ENCODE peak calls at places on chromosomes 6 and 20, in seven cellular contexts. One of them, this sample, is unnamed.

GRCh38 chr6:84685983-84686584 is 78.3 kb downstream of the TBX18 start:
- DNase-seq in cerebellar nuclear complex: no peak
- DNase-seq in AG09309: no peak
- DNase-seq in GM04504: no peak
- DNase-seq in Kasumi-1: peak
- DNase-seq in T-helper 17 cell: no peak
- DNase-seq in neural progenitor cell: peak
- DNase-seq in this sample: no peak

GRCh38 chr6:122766256-122766655 is 13.3 kb upstream of the FABP7 start:
- DNase-seq in AG09309: no peak
- DNase-seq in GM04504: no peak
- DNase-seq in cerebellar nuclear complex: no peak
- DNase-seq in Kasumi-1: no peak
- DNase-seq in neural progenitor cell: no peak
- DNase-seq in T-helper 17 cell: no peak
- DNase-seq in this sample: no peak

GRCh38 chr20:51457281-51457932 is 85.1 kb downstream of the NFATC2 start:
- DNase-seq in GM04504: peak
- DNase-seq in cerebellar nuclear complex: peak
- DNase-seq in neural progenitor cell: peak
- DNase-seq in Kasumi-1: no peak
- DNase-seq in AG09309: no peak
- DNase-seq in T-helper 17 cell: no peak
- DNase-seq in this sample: no peak

GRCh38 chr20:39523405-39523804 is 561.3 kb downstream of the DHX35 start:
- DNase-seq in Kasumi-1: no peak
- DNase-seq in cerebellar nuclear complex: no peak
- DNase-seq in T-helper 17 cell: no peak
- DNase-seq in GM04504: no peak
- DNase-seq in neural progenitor cell: no peak
- DNase-seq in AG09309: no peak
- DNase-seq in this sample: no peak

GRCh38 chr6:135583256-135583758 is 85.8 kb upstream of the AHI1 start:
- DNase-seq in GM04504: no peak
- DNase-seq in AG09309: no peak
- DNase-seq in Kasumi-1: no peak
- DNase-seq in T-helper 17 cell: no peak
- DNase-seq in neural progenitor cell: no peak
- DNase-seq in cerebellar nuclear complex: no peak
- DNase-seq in this sample: no peak

GRCh38 chr6:69589626-69590025 is 207.2 kb downstream of the LMBRD1 start:
- DNase-seq in Kasumi-1: no peak
- DNase-seq in GM04504: no peak
- DNase-seq in T-helper 17 cell: no peak
- DNase-seq in AG09309: no peak
- DNase-seq in cerebellar nuclear complex: no peak
- DNase-seq in neural progenitor cell: no peak
- DNase-seq in this sample: no peak

GRCh38 chr6:153435787-153436186 is 304.7 kb upstream of the RGS17 start:
- DNase-seq in T-helper 17 cell: no peak
- DNase-seq in AG09309: no peak
- DNase-seq in cerebellar nuclear complex: no peak
- DNase-seq in neural progenitor cell: no peak
- DNase-seq in GM04504: no peak
- DNase-seq in Kasumi-1: no peak
- DNase-seq in this sample: no peak

GRCh38 chr6:14149053-14149746 is 31.6 kb downstream of the CD83 start:
- DNase-seq in T-helper 17 cell: no peak
- DNase-seq in cerebellar nuclear complex: no peak
- DNase-seq in GM04504: no peak
- DNase-seq in AG09309: no peak
- DNase-seq in Kasumi-1: no peak
- DNase-seq in neural progenitor cell: no peak
- DNase-seq in this sample: no peak

GRCh38 chr20:43767686-43768474 is 41.1 kb upstream of the GTSF1L start:
- DNase-seq in cerebellar nuclear complex: no peak
- DNase-seq in AG09309: peak
- DNase-seq in T-helper 17 cell: no peak
- DNase-seq in GM04504: peak
- DNase-seq in Kasumi-1: no peak
- DNase-seq in neural progenitor cell: no peak
- DNase-seq in this sample: no peak

GRCh38 chr6:113375950-113376846 is 480.9 kb upstream of the MARCKS start:
- DNase-seq in AG09309: peak
- DNase-seq in cerebellar nuclear complex: no peak
- DNase-seq in T-helper 17 cell: no peak
- DNase-seq in neural progenitor cell: no peak
- DNase-seq in GM04504: peak
- DNase-seq in Kasumi-1: no peak
- DNase-seq in this sample: no peak

GRCh38 chr6:110415297-110415916 is at the start of gene DDO:
- DNase-seq in GM04504: no peak
- DNase-seq in neural progenitor cell: no peak
- DNase-seq in Kasumi-1: no peak
- DNase-seq in cerebellar nuclear complex: peak
- DNase-seq in T-helper 17 cell: no peak
- DNase-seq in AG09309: no peak
- DNase-seq in this sample: no peak

GRCh38 chr20:47215653-47216397 is 140.7 kb downstream of the ZMYND8 start:
- DNase-seq in GM04504: no peak
- DNase-seq in neural progenitor cell: no peak
- DNase-seq in T-helper 17 cell: no peak
- DNase-seq in AG09309: no peak
- DNase-seq in cerebellar nuclear complex: no peak
- DNase-seq in Kasumi-1: no peak
- DNase-seq in this sample: no peak

GRCh38 chr20:1375515-1375914 is 17.3 kb downstream of the FKBP1A start:
- DNase-seq in T-helper 17 cell: no peak
- DNase-seq in neural progenitor cell: no peak
- DNase-seq in cerebellar nuclear complex: no peak
- DNase-seq in Kasumi-1: peak
- DNase-seq in GM04504: peak
- DNase-seq in AG09309: no peak
- DNase-seq in this sample: no peak

GRCh38 chr20:62387993-62388635 is 1.2 kb downstream of the RPS21 start:
- DNase-seq in GM04504: no peak
- DNase-seq in T-helper 17 cell: no peak
- DNase-seq in Kasumi-1: no peak
- DNase-seq in cerebellar nuclear complex: no peak
- DNase-seq in AG09309: no peak
- DNase-seq in neural progenitor cell: no peak
- DNase-seq in this sample: no peak

GRCh38 chr6:35048031-35048613 is 93.0 kb downstream of the TCP11 start:
- DNase-seq in cerebellar nuclear complex: no peak
- DNase-seq in Kasumi-1: peak
- DNase-seq in T-helper 17 cell: no peak
- DNase-seq in AG09309: no peak
- DNase-seq in neural progenitor cell: peak
- DNase-seq in GM04504: no peak
- DNase-seq in this sample: no peak

GRCh38 chr6:12865782-12866181 is 149.2 kb downstream of the PHACTR1 start:
- DNase-seq in Kasumi-1: no peak
- DNase-seq in GM04504: no peak
- DNase-seq in neural progenitor cell: no peak
- DNase-seq in T-helper 17 cell: no peak
- DNase-seq in AG09309: no peak
- DNase-seq in cerebellar nuclear complex: no peak
- DNase-seq in this sample: no peak

GRCh38 chr6:36387440-36388303 is at the start of gene ETV7:
- DNase-seq in GM04504: no peak
- DNase-seq in AG09309: no peak
- DNase-seq in T-helper 17 cell: no peak
- DNase-seq in cerebellar nuclear complex: no peak
- DNase-seq in Kasumi-1: no peak
- DNase-seq in neural progenitor cell: peak
- DNase-seq in this sample: peak

GRCh38 chr6:27726620-27727023 is 185.6 kb downstream of the OR2B2 start:
- DNase-seq in GM04504: no peak
- DNase-seq in AG09309: no peak
- DNase-seq in T-helper 17 cell: no peak
- DNase-seq in neural progenitor cell: no peak
- DNase-seq in Kasumi-1: no peak
- DNase-seq in cerebellar nuclear complex: no peak
- DNase-seq in this sample: no peak

GRCh38 chr6:83429857-83430605 is 820 bp downstream of the ME1 start:
- DNase-seq in T-helper 17 cell: no peak
- DNase-seq in neural progenitor cell: peak
- DNase-seq in GM04504: no peak
- DNase-seq in AG09309: no peak
- DNase-seq in cerebellar nuclear complex: peak
- DNase-seq in Kasumi-1: no peak
- DNase-seq in this sample: no peak

GRCh38 chr20:1897486-1897885 is 2.3 kb downstream of the SIRPA start:
- DNase-seq in neural progenitor cell: no peak
- DNase-seq in AG09309: no peak
- DNase-seq in cerebellar nuclear complex: no peak
- DNase-seq in Kasumi-1: peak
- DNase-seq in T-helper 17 cell: no peak
- DNase-seq in GM04504: no peak
- DNase-seq in this sample: no peak

GRCh38 chr6:134826889-134827737 is 122.8 kb downstream of the ALDH8A1 start:
- DNase-seq in cerebellar nuclear complex: no peak
- DNase-seq in Kasumi-1: no peak
- DNase-seq in T-helper 17 cell: no peak
- DNase-seq in neural progenitor cell: no peak
- DNase-seq in AG09309: peak
- DNase-seq in GM04504: peak
- DNase-seq in this sample: no peak

GRCh38 chr6:27312146-27312949 is at the start of gene POM121L2:
- DNase-seq in T-helper 17 cell: peak
- DNase-seq in AG09309: no peak
- DNase-seq in neural progenitor cell: peak
- DNase-seq in GM04504: no peak
- DNase-seq in Kasumi-1: peak
- DNase-seq in cerebellar nuclear complex: peak
- DNase-seq in this sample: peak

GRCh38 chr6:79574636-79575035 is 37.4 kb upstream of the LCA5 start:
- DNase-seq in neural progenitor cell: no peak
- DNase-seq in GM04504: peak
- DNase-seq in cerebellar nuclear complex: no peak
- DNase-seq in AG09309: no peak
- DNase-seq in Kasumi-1: no peak
- DNase-seq in T-helper 17 cell: no peak
- DNase-seq in this sample: no peak

GRCh38 chr6:117613920-117614535 is 11.7 kb upstream of the GOPC start:
- DNase-seq in AG09309: no peak
- DNase-seq in GM04504: no peak
- DNase-seq in cerebellar nuclear complex: no peak
- DNase-seq in Kasumi-1: no peak
- DNase-seq in neural progenitor cell: peak
- DNase-seq in T-helper 17 cell: no peak
- DNase-seq in this sample: no peak

GRCh38 chr6:151179321-151179720 is 60.4 kb upstream of the AKAP12 start:
- DNase-seq in AG09309: peak
- DNase-seq in T-helper 17 cell: no peak
- DNase-seq in cerebellar nuclear complex: no peak
- DNase-seq in neural progenitor cell: no peak
- DNase-seq in Kasumi-1: no peak
- DNase-seq in GM04504: peak
- DNase-seq in this sample: no peak

GRCh38 chr6:162005375-162005774 is 722.2 kb downstream of the PRKN start:
- DNase-seq in cerebellar nuclear complex: no peak
- DNase-seq in AG09309: no peak
- DNase-seq in Kasumi-1: no peak
- DNase-seq in neural progenitor cell: no peak
- DNase-seq in T-helper 17 cell: no peak
- DNase-seq in GM04504: no peak
- DNase-seq in this sample: no peak